ENCODE peak calls at places on chromosomes 5 and 9, in six cellular contexts. L, E, S, J, C and G are unnamed samples.
A peak's percentile ranks its signal among the peaks of the same experiment; 100 is the strongest.

GRCh38 chr5:3509290-3509689 is 86.3 kb upstream of the IRX1 start:
- DNase-seq in L (no peak), E (no peak), S (no peak), J (no peak), C (no peak), G (no peak)

GRCh38 chr5:177498013-177498847 is 826 bp upstream of the PDLIM7 start:
- DNase-seq in L (no peak), E (no peak), S (peak; percentile 84), J (no peak), C (no peak), G (no peak)

GRCh38 chr5:175805256-175806011 is 65.9 kb upstream of the CPLX2 start:
- DNase-seq in L (no peak), E (no peak), S (peak; percentile 23), J (no peak), C (no peak), G (no peak)

GRCh38 chr9:2271426-2271825 is 256.3 kb downstream of the SMARCA2 start:
- DNase-seq in L (no peak), E (no peak), S (peak; percentile 63), J (no peak), C (no peak), G (no peak)

GRCh38 chr9:3954228-3954949 is 345.5 kb downstream of the GLIS3 start:
- DNase-seq in L (no peak), E (peak; percentile 50), S (peak; percentile 3), J (no peak), C (no peak), G (no peak)

GRCh38 chr9:101027733-101028345 is 688 bp upstream of the PLPPR1 start:
- DNase-seq in L (no peak), E (no peak), S (no peak), J (no peak), C (no peak), G (no peak)

GRCh38 chr5:154517181-154517580 is 39.2 kb upstream of the HAND1 start:
- DNase-seq in L (no peak), E (no peak), S (no peak), J (no peak), C (no peak), G (no peak)

GRCh38 chr5:14369780-14370179 is 211.8 kb upstream of the OTULINL start:
- DNase-seq in L (no peak), E (no peak), S (no peak), J (no peak), C (no peak), G (no peak)

GRCh38 chr5:73280386-73280785 is 107.4 kb downstream of the TMEM174 start:
- DNase-seq in L (no peak), E (no peak), S (no peak), J (no peak), C (no peak), G (peak; percentile 33)

GRCh38 chr9:125541840-125542243 is 165.2 kb downstream of the MAPKAP1 start:
- DNase-seq in L (no peak), E (no peak), S (no peak), J (no peak), C (no peak), G (no peak)

GRCh38 chr9:131593255-131593820 is 48.0 kb downstream of the PRRT1B start:
- DNase-seq in L (no peak), E (no peak), S (no peak), J (no peak), C (no peak), G (no peak)

GRCh38 chr9:131625848-131626670 is 80.7 kb downstream of the PRRT1B start:
- DNase-seq in L (no peak), E (no peak), S (no peak), J (no peak), C (no peak), G (no peak)

GRCh38 chr5:80245986-80246781 is 9.7 kb downstream of the SERINC5 start:
- DNase-seq in L (no peak), E (peak; percentile 78), S (peak; percentile 60), J (no peak), C (no peak), G (no peak)

GRCh38 chr5:151470440-151470839 is 23.0 kb downstream of the SLC36A1 start:
- DNase-seq in L (no peak), E (peak; percentile 38), S (no peak), J (no peak), C (no peak), G (no peak)

GRCh38 chr5:53339962-53340540 is 140.4 kb upstream of the FST start:
- DNase-seq in L (no peak), E (peak; percentile 57), S (no peak), J (no peak), C (no peak), G (no peak)

GRCh38 chr5:124922255-124922975 is 176.0 kb upstream of the ZNF608 start:
- DNase-seq in L (no peak), E (no peak), S (no peak), J (no peak), C (no peak), G (no peak)

GRCh38 chr9:93154293-93154903 is 20.3 kb upstream of the NINJ1 start:
- DNase-seq in L (peak; percentile 32), E (peak; percentile 49), S (peak; percentile 95), J (peak; percentile 66), C (no peak), G (no peak)

GRCh38 chr5:58259685-58260152 is 200.2 kb downstream of the PLK2 start:
- DNase-seq in L (no peak), E (peak; percentile 69), S (peak; percentile 33), J (no peak), C (no peak), G (peak; percentile 25)

GRCh38 chr5:25516136-25516535 is 871.4 kb upstream of the CDH10 start:
- DNase-seq in L (no peak), E (no peak), S (no peak), J (no peak), C (no peak), G (no peak)

GRCh38 chr5:42629284-42629683 is 127.3 kb upstream of the CCDC152 start:
- DNase-seq in L (no peak), E (no peak), S (no peak), J (no peak), C (no peak), G (no peak)

GRCh38 chr5:113232667-113233066 is 202.1 kb downstream of the TSSK1B start:
- DNase-seq in L (no peak), E (peak; percentile 28), S (no peak), J (no peak), C (no peak), G (peak; percentile 14)

GRCh38 chr9:68914751-68915150 is 99.2 kb downstream of the PRKACG start:
- DNase-seq in L (no peak), E (no peak), S (no peak), J (no peak), C (no peak), G (no peak)

GRCh38 chr5:1792842-1793266 is 6.8 kb downstream of the MRPL36 start:
- DNase-seq in L (peak; percentile 68), E (peak; percentile 20), S (no peak), J (no peak), C (peak; percentile 53), G (no peak)

GRCh38 chr5:172009536-172010270 is 3.3 kb upstream of the FBXW11 start:
- DNase-seq in L (no peak), E (no peak), S (no peak), J (no peak), C (no peak), G (no peak)

GRCh38 chr9:35406183-35406959 is 83.5 kb upstream of the RUSC2 start:
- DNase-seq in L (peak; percentile 8), E (peak; percentile 7), S (peak; percentile 94), J (no peak), C (no peak), G (no peak)

GRCh38 chr9:106857811-106858470 is 5.0 kb upstream of the ZNF462 start:
- DNase-seq in L (no peak), E (no peak), S (no peak), J (no peak), C (no peak), G (no peak)

GRCh38 chr5:112417931-112418358 is 1.1 kb downstream of the EPB41L4A start:
- DNase-seq in L (no peak), E (peak; percentile 32), S (peak; percentile 16), J (no peak), C (peak; percentile 46), G (peak; percentile 55)

GRCh38 chr9:108704156-108704852 is 151.5 kb downstream of the ACTL7B start:
- DNase-seq in L (no peak), E (peak; percentile 19), S (no peak), J (no peak), C (no peak), G (no peak)

GRCh38 chr9:113548221-113549041 is 84.9 kb downstream of the RGS3 start:
- DNase-seq in L (no peak), E (peak; percentile 43), S (peak; percentile 66), J (no peak), C (no peak), G (no peak)

GRCh38 chr5:96220610-96221390 is 212.2 kb downstream of the PCSK1 start:
- DNase-seq in L (no peak), E (peak; percentile 83), S (no peak), J (no peak), C (no peak), G (no peak)

GRCh38 chr5:95718203-95718602 is 12.9 kb upstream of the RHOBTB3 start:
- DNase-seq in L (no peak), E (no peak), S (no peak), J (no peak), C (no peak), G (no peak)

GRCh38 chr5:168076561-168076991 is 214.9 kb upstream of the WWC1 start:
- DNase-seq in L (no peak), E (peak; percentile 97), S (peak; percentile 51), J (peak; percentile 56), C (no peak), G (peak; percentile 22)

GRCh38 chr5:160477266-160477970 is 55.8 kb downstream of the PTTG1 start:
- DNase-seq in L (no peak), E (no peak), S (peak; percentile 18), J (no peak), C (no peak), G (no peak)

GRCh38 chr5:17018871-17019270 is 82.8 kb upstream of the MYO10 start:
- DNase-seq in L (no peak), E (no peak), S (no peak), J (no peak), C (no peak), G (no peak)

GRCh38 chr5:130773813-130774212 is 391.2 kb downstream of the HINT1 start:
- DNase-seq in L (no peak), E (no peak), S (no peak), J (no peak), C (no peak), G (peak; percentile 11)

GRCh38 chr9:81146684-81147337 is 542.5 kb downstream of the TLE1 start:
- DNase-seq in L (no peak), E (peak; percentile 29), S (no peak), J (no peak), C (no peak), G (no peak)